ENCODE peak calls at places on chromosomes 11 and 22, in four cellular contexts. One of them, this sample, is unnamed.

GRCh38 chr11:83933008-83933407 is 646.8 kb upstream of the CCDC90B start:
- DNase-seq in amniotic stem cell: no peak
- DNase-seq in cardiac fibroblast: no peak
- DNase-seq in colonic mucosa: no peak
- DNase-seq in this sample: no peak

GRCh38 chr11:57205046-57205671 is 23.4 kb downstream of the LRRC55 start:
- DNase-seq in amniotic stem cell: peak
- DNase-seq in colonic mucosa: no peak
- DNase-seq in cardiac fibroblast: peak
- DNase-seq in this sample: no peak

GRCh38 chr11:7571640-7572000 is 57.8 kb downstream of the PPFIBP2 start:
- DNase-seq in colonic mucosa: peak
- DNase-seq in cardiac fibroblast: peak
- DNase-seq in amniotic stem cell: peak
- DNase-seq in this sample: no peak

GRCh38 chr22:42793848-42794405 is 63.1 kb downstream of the ARFGAP3 start:
- DNase-seq in amniotic stem cell: no peak
- DNase-seq in cardiac fibroblast: no peak
- DNase-seq in colonic mucosa: no peak
- DNase-seq in this sample: no peak

GRCh38 chr11:67160045-67160444 is 41.0 kb downstream of the KDM2A start:
- DNase-seq in cardiac fibroblast: no peak
- DNase-seq in colonic mucosa: no peak
- DNase-seq in amniotic stem cell: no peak
- DNase-seq in this sample: no peak

GRCh38 chr11:40094954-40095353 is 1364.5 kb downstream of the LRRC4C start:
- DNase-seq in amniotic stem cell: no peak
- DNase-seq in cardiac fibroblast: no peak
- DNase-seq in colonic mucosa: no peak
- DNase-seq in this sample: no peak

GRCh38 chr11:15649371-15650104 is 534.8 kb downstream of the INSC start:
- DNase-seq in colonic mucosa: no peak
- DNase-seq in cardiac fibroblast: peak
- DNase-seq in amniotic stem cell: no peak
- DNase-seq in this sample: no peak

GRCh38 chr22:17569971-17570511 is 6.7 kb downstream of the SLC25A18 start:
- DNase-seq in cardiac fibroblast: peak
- DNase-seq in amniotic stem cell: no peak
- DNase-seq in colonic mucosa: no peak
- DNase-seq in this sample: no peak

GRCh38 chr11:130866831-130867230 is 49.4 kb downstream of the SNX19 start:
- DNase-seq in amniotic stem cell: no peak
- DNase-seq in colonic mucosa: no peak
- DNase-seq in cardiac fibroblast: no peak
- DNase-seq in this sample: no peak

GRCh38 chr11:34419158-34419557 is 19.6 kb upstream of the CAT start:
- DNase-seq in amniotic stem cell: no peak
- DNase-seq in colonic mucosa: no peak
- DNase-seq in cardiac fibroblast: no peak
- DNase-seq in this sample: no peak

GRCh38 chr22:45587638-45588481 is 83.8 kb upstream of the ATXN10 start:
- DNase-seq in amniotic stem cell: no peak
- DNase-seq in colonic mucosa: no peak
- DNase-seq in cardiac fibroblast: no peak
- DNase-seq in this sample: no peak

GRCh38 chr11:70109006-70109405 is 30.9 kb downstream of the ANO1 start:
- DNase-seq in amniotic stem cell: no peak
- DNase-seq in cardiac fibroblast: no peak
- DNase-seq in colonic mucosa: no peak
- DNase-seq in this sample: no peak

GRCh38 chr22:44575344-44576268 is 77.6 kb upstream of the RTL6 start:
- DNase-seq in amniotic stem cell: no peak
- DNase-seq in cardiac fibroblast: no peak
- DNase-seq in colonic mucosa: no peak
- DNase-seq in this sample: no peak

GRCh38 chr11:65310215-65310614 is 4.5 kb upstream of the CDC42EP2 start:
- DNase-seq in colonic mucosa: peak
- DNase-seq in cardiac fibroblast: no peak
- DNase-seq in amniotic stem cell: no peak
- DNase-seq in this sample: no peak

GRCh38 chr11:69704508-69705245 is 855 bp upstream of the FGF19 start:
- DNase-seq in cardiac fibroblast: peak
- DNase-seq in colonic mucosa: no peak
- DNase-seq in amniotic stem cell: no peak
- DNase-seq in this sample: no peak

GRCh38 chr22:19062909-19063308 is 59.3 kb downstream of the DGCR2 start:
- DNase-seq in cardiac fibroblast: no peak
- DNase-seq in amniotic stem cell: no peak
- DNase-seq in colonic mucosa: no peak
- DNase-seq in this sample: no peak

GRCh38 chr22:43212434-43212952 is 25.6 kb upstream of the TTLL12 start:
- DNase-seq in colonic mucosa: no peak
- DNase-seq in cardiac fibroblast: no peak
- DNase-seq in amniotic stem cell: no peak
- DNase-seq in this sample: no peak

GRCh38 chr11:63709336-63709735 is 28.0 kb downstream of the RTN3 start:
- DNase-seq in cardiac fibroblast: peak
- DNase-seq in colonic mucosa: no peak
- DNase-seq in amniotic stem cell: no peak
- DNase-seq in this sample: no peak

This sample was measured in central memory CD4-positive, alpha-beta T cell.